ENCODE peak calls at places on chromosomes 4 and X, in nine cellular contexts. F is dorsolateral prefrontal cortex, E is choroid plexus epithelial cell, O is GM12864, G is GM23338, I is lower leg skin, W is AG10803, L is trophoblast cell, S is OCI-LY7. H is an unnamed sample.

GRCh38 chr4:183348706-183349659 is 26.8 kb upstream of the CLDN24 start:
- DNase-seq in S (no peak), G (no peak), L (peak), O (no peak), I (no peak), F (no peak), W (peak), E (peak), H (no peak)

GRCh38 chrX:54495814-54496516 is at the start of gene FGD1:
- DNase-seq in F (peak), G (peak), I (peak), S (peak), O (no peak), L (peak), W (peak), E (peak), H (peak)

GRCh38 chr4:169283114-169283509 is 12.4 kb upstream of the SH3RF1 start:
- DNase-seq in I (no peak), O (no peak), L (peak), G (no peak), W (peak), E (peak), S (no peak), F (no peak), H (no peak)

GRCh38 chr4:66284991-66285451 is 614.7 kb upstream of the EPHA5 start:
- DNase-seq in L (no peak), E (no peak), W (no peak), S (no peak), G (no peak), F (no peak), O (no peak), I (no peak), H (no peak)

GRCh38 chr4:96037705-96038104 is 197.8 kb downstream of the PDHA2 start:
- DNase-seq in I (no peak), O (no peak), E (no peak), W (no peak), G (no peak), F (no peak), L (no peak), S (no peak), H (no peak)

GRCh38 chr4:167233523-167234387 is 539 bp downstream of the SPOCK3 start:
- DNase-seq in S (no peak), E (peak), W (no peak), O (no peak), F (peak), G (peak), L (no peak), I (no peak), H (no peak)

GRCh38 chrX:153724252-153725038 is at the start of the genes ABCD1 and BCAP31:
- DNase-seq in G (peak), F (peak), I (peak), L (peak), E (peak), O (peak), S (peak), W (peak), H (peak)

GRCh38 chrX:10414872-10415703 is 205.3 kb downstream of the MID1 start:
- DNase-seq in S (no peak), E (peak), I (no peak), G (no peak), L (peak), F (no peak), W (peak), O (no peak), H (no peak)

GRCh38 chr4:5638976-5639375 is 69.4 kb downstream of the EVC2 start:
- DNase-seq in G (no peak), O (no peak), W (peak), F (no peak), I (no peak), E (peak), S (no peak), L (peak), H (no peak)

GRCh38 chr4:98447648-98448047 is 186.5 kb downstream of the RAP1GDS1 start:
- DNase-seq in F (no peak), E (peak), L (no peak), G (peak), I (no peak), S (no peak), O (no peak), W (no peak), H (no peak)

GRCh38 chr4:16075061-16075460 is 8.8 kb downstream of the PROM1 start:
- DNase-seq in F (no peak), W (no peak), I (no peak), L (no peak), S (no peak), O (no peak), E (no peak), G (no peak), H (no peak)

GRCh38 chrX:2677764-2678163 is 13.3 kb upstream of the CD99 start:
- DNase-seq in S (no peak), O (no peak), E (peak), L (peak), W (peak), F (peak), I (peak), G (no peak), H (peak)

GRCh38 chr4:85478576-85478975 is 3.6 kb downstream of the ARHGAP24 start:
- DNase-seq in L (peak), G (no peak), I (no peak), W (peak), S (no peak), E (peak), O (no peak), F (no peak), H (no peak)

GRCh38 chr4:189301692-189302091 is 639.0 kb upstream of the FRG1 start:
- DNase-seq in I (no peak), S (no peak), G (no peak), W (no peak), E (no peak), F (no peak), O (no peak), L (no peak), H (no peak)

GRCh38 chrX:56797966-56798711 is 69.1 kb downstream of the NBDY start:
- DNase-seq in E (peak), I (no peak), O (no peak), G (no peak), S (no peak), F (peak), W (peak), L (peak), H (no peak)

GRCh38 chrX:108740299-108740774 is 4.0 kb upstream of the IRS4 start:
- DNase-seq in L (no peak), E (no peak), G (no peak), W (no peak), S (no peak), O (no peak), F (no peak), I (no peak), H (no peak)
- H3K4me3 ChIP-seq in L (no peak), E (no peak), G (no peak), W (no peak), S (no peak), O (no peak), F (no peak), I (no peak), H (no peak)

GRCh38 chr4:8185280-8185679 is 13.8 kb upstream of the SH3TC1 start:
- DNase-seq in F (no peak), E (peak), S (no peak), L (no peak), O (no peak), W (peak), G (no peak), I (no peak), H (no peak)
- H3K4me3 ChIP-seq in F (no peak), E (no peak), S (no peak), L (no peak), O (no peak), W (no peak), G (no peak), I (no peak), H (no peak)

DNA sequence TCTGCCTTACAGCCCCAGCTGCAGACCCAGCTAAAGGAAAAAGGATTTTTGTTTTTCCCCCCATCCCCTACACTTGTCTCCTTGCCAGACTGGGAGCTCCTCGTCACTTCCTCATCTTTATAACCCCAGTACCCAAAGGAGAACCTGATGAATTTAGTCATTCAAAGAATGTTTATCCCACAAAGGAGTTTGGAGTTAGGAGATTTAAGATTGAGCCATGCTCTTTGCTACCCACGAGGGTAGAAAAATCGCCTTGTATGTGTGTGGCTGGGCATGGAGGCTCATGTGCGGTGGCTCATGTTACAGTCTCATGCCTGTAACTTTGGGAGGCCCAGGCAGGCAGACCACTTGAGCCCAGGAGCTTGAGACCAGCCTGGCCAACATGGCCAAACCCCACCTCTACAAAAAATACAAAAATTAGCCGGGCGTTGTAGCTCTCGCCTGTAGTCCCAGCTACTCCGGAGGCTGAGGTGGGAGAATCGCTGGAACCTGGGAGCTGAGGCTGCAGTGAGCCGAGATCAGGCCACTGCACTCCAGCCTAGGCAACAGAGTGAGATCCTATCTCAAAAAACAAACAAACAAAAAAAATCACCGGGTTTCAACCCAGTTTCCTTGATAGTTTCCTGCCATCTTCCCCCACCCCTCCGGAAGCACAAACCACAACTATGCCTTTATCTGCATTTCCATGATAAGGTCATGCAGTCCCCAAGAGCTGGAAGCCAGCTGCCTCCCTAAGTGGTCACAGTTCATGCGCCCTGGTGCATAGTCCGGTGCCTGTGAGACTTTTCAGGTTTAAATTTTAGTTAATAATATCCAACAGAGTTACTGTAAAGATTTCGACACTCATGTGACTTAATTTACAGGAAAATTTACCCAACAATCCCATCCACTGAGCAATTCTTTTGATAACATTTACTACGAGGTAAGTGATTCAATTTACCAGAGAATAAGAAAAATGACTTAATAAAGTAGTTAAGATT is 1.5 kb downstream of the CFAP97 start:
- DNase-seq in L (peak), W (peak), S (peak), O (no peak), F (no peak), E (peak), G (peak), I (no peak), H (no peak)
- H3K4me3 ChIP-seq in L (no peak), W (no peak), S (peak), O (peak), F (no peak), E (peak), G (peak), I (no peak), H (peak)

DNA sequence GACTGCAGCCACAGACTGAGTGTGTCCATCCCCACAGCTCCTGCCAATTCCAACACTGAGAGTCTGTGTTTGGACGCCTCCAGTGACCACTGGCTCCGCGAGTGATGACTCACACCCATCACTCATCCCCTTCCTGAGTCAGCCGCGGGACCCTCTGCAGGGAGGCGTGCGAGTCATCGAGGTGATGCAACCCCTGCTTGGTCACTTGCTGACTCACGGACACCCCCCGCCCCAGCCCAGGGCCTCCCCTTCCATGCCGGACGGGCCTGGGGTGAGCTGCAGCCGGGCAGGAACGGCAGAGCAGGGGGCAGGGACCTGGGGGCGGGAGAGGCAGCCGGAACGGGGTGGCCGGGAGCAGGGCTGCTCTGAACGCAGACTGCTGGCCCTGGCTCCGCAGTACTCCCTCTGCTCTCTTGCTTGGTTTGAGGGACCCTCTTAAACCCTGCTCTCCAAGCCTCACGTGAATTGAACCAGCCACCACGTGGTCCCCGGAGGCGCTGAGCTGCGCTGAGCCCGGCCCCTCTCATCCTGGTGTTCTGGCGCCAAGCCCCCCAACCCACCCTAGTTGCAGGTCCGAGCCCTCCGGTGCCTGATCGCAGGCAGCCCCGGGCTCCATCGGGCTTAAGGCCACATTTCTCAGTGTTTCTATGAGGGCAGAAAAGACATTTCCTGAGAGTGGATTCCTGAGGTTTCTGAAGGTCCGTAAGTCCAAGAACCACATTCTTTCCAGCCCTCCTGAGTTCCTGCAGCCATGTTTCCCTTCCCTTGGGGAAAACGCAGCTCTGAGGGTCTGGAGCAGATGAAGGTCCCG is 32.4 kb downstream of the FGFRL1 start:
- DNase-seq in F (no peak), I (peak), L (peak), G (peak), E (peak), W (peak), O (no peak), S (no peak), H (peak)
- H3K4me3 ChIP-seq in F (no peak), I (no peak), L (no peak), G (no peak), E (no peak), W (peak), O (no peak), S (no peak), H (peak)

GRCh38 chr4:17812125-17812524 is 1.3 kb downstream of the NCAPG start:
- DNase-seq in I (no peak), O (no peak), G (no peak), S (peak), L (no peak), E (no peak), W (no peak), F (no peak), H (no peak)
- H3K4me3 ChIP-seq in I (no peak), O (peak), G (peak), S (peak), L (no peak), E (peak), W (peak), F (no peak), H (peak)

GRCh38 chr4:47475411-47475810 is 9.7 kb upstream of the ATP10D start:
- DNase-seq in W (no peak), F (no peak), O (no peak), G (no peak), E (no peak), S (no peak), I (no peak), L (no peak), H (no peak)

GRCh38 chr4:47471064-47471463 is 7.6 kb upstream of the COMMD8 start:
- DNase-seq in I (no peak), L (no peak), S (no peak), O (no peak), W (no peak), F (no peak), G (no peak), E (no peak), H (no peak)

GRCh38 chr4:47471591-47471990 is 8.1 kb upstream of the COMMD8 start:
- DNase-seq in E (no peak), F (no peak), L (peak), O (no peak), S (no peak), W (no peak), I (no peak), G (no peak), H (no peak)

GRCh38 chr4:47474799-47475198 is 10.3 kb upstream of the ATP10D start:
- DNase-seq in L (no peak), G (no peak), O (no peak), I (no peak), F (no peak), W (no peak), E (no peak), S (no peak), H (no peak)

DNA sequence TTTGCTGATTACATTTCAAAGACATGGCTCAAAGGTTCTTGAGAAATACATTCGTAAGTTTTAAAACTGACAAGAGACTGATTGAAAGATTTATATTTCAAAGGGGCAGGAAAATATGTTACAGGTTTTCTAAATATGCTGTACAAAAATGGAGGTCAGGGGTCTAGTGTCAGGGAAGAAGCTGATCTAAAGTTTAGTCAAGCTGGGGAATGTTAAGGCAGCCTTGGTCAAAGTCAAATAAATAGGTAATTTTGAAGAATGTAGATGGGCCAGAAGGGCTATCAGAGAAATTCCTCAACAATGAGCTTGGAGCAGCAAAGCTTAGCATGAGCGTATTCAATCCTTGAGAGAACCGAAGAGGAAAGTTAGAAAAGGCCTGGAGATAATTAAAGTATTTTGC is 9.8 kb upstream of the COMMD8 start:
- DNase-seq in S (no peak), I (no peak), L (peak), W (no peak), E (no peak), G (no peak), O (no peak), F (no peak), H (no peak)
- H3K4me3 ChIP-seq in S (no peak), I (no peak), L (no peak), W (no peak), E (no peak), G (no peak), O (no peak), F (no peak), H (no peak)

H was measured in heart left ventricle.